ENCODE peak calls at places on chromosome 22, in four cellular contexts. One of them, this sample, is unnamed.

GRCh38 chr22:48689206-48689605 is 1138.5 kb downstream of the BRD1 start:
- DNase-seq in K562: no peak
- DNase-seq in HCT116: no peak
- DNase-seq in HepG2: no peak
- DNase-seq in this sample: no peak

GRCh38 chr22:23058481-23059336 is 11.6 kb upstream of the GNAZ start:
- DNase-seq in K562: no peak
- DNase-seq in HCT116: no peak
- DNase-seq in HepG2: no peak
- DNase-seq in this sample: no peak

GRCh38 chr22:26801449-26801848 is 144.1 kb downstream of the MIAT start:
- DNase-seq in K562: no peak
- DNase-seq in HCT116: no peak
- DNase-seq in HepG2: no peak
- DNase-seq in this sample: no peak

GRCh38 chr22:24830205-24830979 is 24.4 kb downstream of the SGSM1 start:
- DNase-seq in K562: no peak
- DNase-seq in HCT116: no peak
- DNase-seq in HepG2: no peak
- DNase-seq in this sample: no peak

GRCh38 chr22:43345761-43346261 is 2.6 kb upstream of the SCUBE1 start:
- DNase-seq in K562: peak; percentile 30
- DNase-seq in HCT116: no peak
- DNase-seq in HepG2: peak; percentile 46
- DNase-seq in this sample: no peak

GRCh38 chr22:44461083-44461375 is 37.0 kb downstream of the RTL6 start:
- DNase-seq in K562: no peak
- DNase-seq in HCT116: no peak
- DNase-seq in HepG2: no peak
- DNase-seq in this sample: no peak

GRCh38 chr22:26172389-26172990 is 3.2 kb downstream of the SEZ6L start:
- DNase-seq in K562: peak; percentile 39
- DNase-seq in HCT116: peak; percentile 24
- DNase-seq in HepG2: peak; percentile 53
- DNase-seq in this sample: peak; percentile 48

GRCh38 chr22:25488244-25489020 is 76.0 kb upstream of the GRK3 start:
- DNase-seq in K562: no peak
- DNase-seq in HCT116: peak; percentile 79
- DNase-seq in HepG2: peak; percentile 52
- DNase-seq in this sample: peak; percentile 34

GRCh38 chr22:43147821-43148220 is 3.5 kb upstream of the TSPO start:
- DNase-seq in K562: no peak
- DNase-seq in HCT116: no peak
- DNase-seq in HepG2: no peak
- DNase-seq in this sample: no peak

GRCh38 chr22:32991353-32992115 is 66.6 kb downstream of the SYN3 start:
- DNase-seq in K562: no peak
- DNase-seq in HCT116: no peak
- DNase-seq in HepG2: no peak
- DNase-seq in this sample: no peak

GRCh38 chr22:50684986-50685385 is 12.4 kb downstream of the SHANK3 start:
- DNase-seq in K562: no peak
- DNase-seq in HCT116: no peak
- DNase-seq in HepG2: no peak
- DNase-seq in this sample: no peak

GRCh38 chr22:31719850-31720471 is 30.0 kb downstream of the PRR14L start:
- DNase-seq in K562: no peak
- DNase-seq in HCT116: no peak
- DNase-seq in HepG2: no peak
- DNase-seq in this sample: no peak

GRCh38 chr22:29275819-29276565 is 7.9 kb downstream of the EWSR1 start:
- DNase-seq in K562: no peak
- DNase-seq in HCT116: no peak
- DNase-seq in HepG2: no peak
- DNase-seq in this sample: no peak

GRCh38 chr22:22948651-22949611 is 61.3 kb downstream of the IGLL5 start:
- DNase-seq in K562: peak; percentile 42
- DNase-seq in HCT116: no peak
- DNase-seq in HepG2: no peak
- DNase-seq in this sample: no peak

GRCh38 chr22:49735411-49736311 is 92.0 kb downstream of the BRD1 start:
- DNase-seq in K562: peak; percentile 58
- DNase-seq in HCT116: no peak
- DNase-seq in HepG2: no peak
- DNase-seq in this sample: peak; percentile 65

GRCh38 chr22:30435674-30436126 is 10.1 kb downstream of the MTFP1 start:
- DNase-seq in K562: no peak
- DNase-seq in HCT116: peak; percentile 79
- DNase-seq in HepG2: no peak
- DNase-seq in this sample: no peak

GRCh38 chr22:35572552-35572951 is 31.9 kb downstream of the RASD2 start:
- DNase-seq in K562: no peak
- DNase-seq in HCT116: no peak
- DNase-seq in HepG2: no peak
- DNase-seq in this sample: no peak

GRCh38 chr22:50039669-50040458 is 18.2 kb downstream of the TTLL8 start:
- DNase-seq in K562: no peak
- DNase-seq in HCT116: no peak
- DNase-seq in HepG2: no peak
- DNase-seq in this sample: no peak

GRCh38 chr22:37063436-37064420 is 12.2 kb downstream of the KCTD17 start:
- DNase-seq in K562: no peak
- DNase-seq in HCT116: no peak
- DNase-seq in HepG2: no peak
- DNase-seq in this sample: peak; percentile 52

GRCh38 chr22:30649430-30650007 is 13.9 kb downstream of the SLC35E4 start:
- DNase-seq in K562: peak; percentile 72
- DNase-seq in HCT116: peak; percentile 78
- DNase-seq in HepG2: no peak
- DNase-seq in this sample: no peak

GRCh38 chr22:50282361-50283144 is 12.4 kb upstream of the MAPK11 start:
- DNase-seq in K562: no peak
- DNase-seq in HCT116: peak; percentile 77
- DNase-seq in HepG2: no peak
- DNase-seq in this sample: peak; percentile 96

GRCh38 chr22:27317961-27318360 is 483.6 kb downstream of the MN1 start:
- DNase-seq in K562: no peak
- DNase-seq in HCT116: no peak
- DNase-seq in HepG2: no peak
- DNase-seq in this sample: no peak

GRCh38 chr22:36933629-36934028 is 20.2 kb downstream of the CSF2RB start:
- DNase-seq in K562: no peak
- DNase-seq in HCT116: no peak
- DNase-seq in HepG2: no peak
- DNase-seq in this sample: no peak

GRCh38 chr22:30596886-30597285 is 5.2 kb upstream of the PES1 start:
- DNase-seq in K562: no peak
- DNase-seq in HCT116: no peak
- DNase-seq in HepG2: no peak
- DNase-seq in this sample: no peak

DNA sequence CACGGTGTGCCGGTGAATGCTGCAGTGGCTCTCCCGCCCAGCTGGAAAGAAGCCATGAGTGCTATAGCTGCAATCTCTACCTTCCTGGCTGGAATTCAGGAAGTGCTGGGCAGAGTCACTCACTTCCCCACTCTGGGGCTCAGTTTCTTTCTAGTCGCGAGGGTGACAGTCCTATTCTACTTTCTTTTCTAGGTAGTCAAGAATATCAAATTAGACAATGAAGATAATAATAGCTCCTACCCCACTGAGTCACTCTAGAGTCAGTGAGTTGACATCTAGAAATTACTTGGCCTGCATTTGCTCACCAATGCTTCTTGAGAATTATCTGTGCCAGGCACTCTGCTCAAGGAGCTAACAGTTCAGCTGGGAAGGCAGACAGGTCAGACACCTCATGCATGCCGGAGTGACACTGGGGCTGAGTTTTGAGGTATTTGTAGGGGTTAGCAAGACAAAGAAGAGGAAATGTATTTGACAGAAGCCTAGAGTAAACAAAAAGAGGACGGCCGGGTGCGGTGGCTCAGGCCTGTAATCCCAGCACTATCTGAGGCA is 3.2 kb downstream of the CENPM start:
- DNase-seq in K562: no peak
- DNase-seq in HCT116: no peak
- DNase-seq in HepG2: no peak
- DNase-seq in this sample: no peak
- TF ChIP-seq JUND in K562: no peak
- TF ChIP-seq JUND in HCT116: no peak
- TF ChIP-seq JUND in HepG2: no peak
- TF ChIP-seq JUND in this sample: no peak

GRCh38 chr22:20606041-20606783 is 98.8 kb downstream of the MED15 start:
- DNase-seq in K562: peak; percentile 92
- DNase-seq in HCT116: peak; percentile 83
- DNase-seq in HepG2: peak; percentile 78
- DNase-seq in this sample: peak; percentile 75
- TF ChIP-seq JUND in K562: peak; percentile 72
- TF ChIP-seq JUND in HCT116: no peak
- TF ChIP-seq JUND in HepG2: no peak
- TF ChIP-seq JUND in this sample: no peak

GRCh38 chr22:38429460-38430128 is 25.4 kb downstream of the KCNJ4 start:
- DNase-seq in K562: no peak
- DNase-seq in HCT116: no peak
- DNase-seq in HepG2: no peak
- DNase-seq in this sample: no peak
- TF ChIP-seq JUND in K562: no peak
- TF ChIP-seq JUND in HCT116: no peak
- TF ChIP-seq JUND in HepG2: no peak
- TF ChIP-seq JUND in this sample: no peak

DNA sequence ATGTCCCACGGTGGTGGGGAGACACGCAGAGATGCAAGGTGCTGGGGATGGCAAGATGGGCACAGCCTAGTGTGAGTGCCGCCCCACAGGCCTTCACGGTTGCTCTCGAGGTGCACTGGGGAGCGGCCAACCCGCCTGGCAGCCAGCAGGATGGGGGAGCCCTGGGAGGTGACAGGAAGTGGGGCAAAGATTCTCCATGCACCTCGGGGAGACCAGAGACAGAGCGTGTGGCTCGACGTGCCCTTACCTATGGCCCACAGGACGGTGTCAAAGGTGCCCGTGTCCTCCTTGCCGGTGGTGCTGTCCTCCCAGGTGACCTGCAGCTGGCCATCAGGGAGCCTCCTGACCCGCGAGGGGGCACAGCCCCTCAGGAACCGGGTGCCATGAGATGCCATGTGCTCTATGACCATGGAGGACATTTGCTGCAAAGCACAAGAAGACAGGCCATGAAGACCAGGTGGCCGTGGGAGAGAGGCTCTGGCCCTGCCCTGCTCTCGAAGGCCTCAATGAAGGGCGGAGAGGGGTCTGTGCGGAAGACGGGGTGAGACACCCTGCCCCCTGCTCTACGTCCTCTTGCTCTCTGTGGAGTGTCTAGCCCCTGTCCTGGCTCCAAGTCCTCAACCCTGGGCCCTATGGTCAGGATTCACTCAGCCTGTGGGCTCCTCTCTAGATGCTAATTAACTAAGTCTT is 40.6 kb upstream of the GNB1L start:
- DNase-seq in K562: no peak
- DNase-seq in HCT116: no peak
- DNase-seq in HepG2: no peak
- DNase-seq in this sample: no peak
- TF ChIP-seq JUND in K562: no peak
- TF ChIP-seq JUND in HCT116: no peak
- TF ChIP-seq JUND in HepG2: no peak
- TF ChIP-seq JUND in this sample: no peak

GRCh38 chr22:21711851-21712250 is 23.7 kb downstream of the YPEL1 start:
- DNase-seq in K562: no peak
- DNase-seq in HCT116: no peak
- DNase-seq in HepG2: no peak
- DNase-seq in this sample: no peak

GRCh38 chr22:21710156-21710555 is 25.4 kb downstream of the YPEL1 start:
- DNase-seq in K562: no peak
- DNase-seq in HCT116: no peak
- DNase-seq in HepG2: no peak
- DNase-seq in this sample: no peak

GRCh38 chr22:21707677-21708076 is 27.9 kb downstream of the YPEL1 start:
- DNase-seq in K562: no peak
- DNase-seq in HCT116: no peak
- DNase-seq in HepG2: no peak
- DNase-seq in this sample: no peak

GRCh38 chr22:21709688-21710087 is 25.9 kb downstream of the YPEL1 start:
- DNase-seq in K562: no peak
- DNase-seq in HCT116: no peak
- DNase-seq in HepG2: no peak
- DNase-seq in this sample: no peak

DNA sequence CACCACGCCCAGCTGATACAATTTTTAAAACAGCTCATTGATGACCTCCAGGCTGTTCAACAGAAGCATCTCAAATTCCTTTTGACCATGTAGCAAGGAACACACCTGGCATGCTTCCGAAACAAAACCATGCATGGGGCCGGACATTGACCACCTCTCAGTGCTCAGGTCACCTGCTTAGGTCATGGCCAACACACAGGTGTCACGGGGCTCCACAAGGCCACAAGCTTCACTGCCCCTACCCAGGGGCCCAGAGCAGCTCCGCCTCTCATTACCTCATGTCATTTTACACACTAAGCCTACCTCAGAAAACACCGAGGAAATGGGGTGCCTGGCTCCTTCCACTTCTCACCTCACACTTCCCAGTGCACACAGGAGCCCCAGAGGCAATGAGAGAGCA is 26.6 kb downstream of the YPEL1 start:
- DNase-seq in K562: no peak
- DNase-seq in HCT116: no peak
- DNase-seq in HepG2: peak; percentile 18
- DNase-seq in this sample: no peak
- TF ChIP-seq JUND in K562: no peak
- TF ChIP-seq JUND in HCT116: no peak
- TF ChIP-seq JUND in HepG2: no peak
- TF ChIP-seq JUND in this sample: no peak

This sample was measured in T47D.